ENCODE peak calls at places on chromosomes 6 and 20, in ten cellular contexts. D is NCI-H2171; L is adipocyte; X is progenitor cell of endocrine pancreas; Z is naive thymus-derived CD4-positive, alpha-beta T cell; R is right cardiac atrium; E is GOT3; C is T-helper 1 cell; B is neural crest cell; M is effector CD8-positive, alpha-beta T cell. K is an unnamed sample.

GRCh38 chr20:62906209-62906608 is 20.1 kb downstream of the DIDO1 start:
- DNase-seq in C (no peak), E (no peak), L (no peak), D (no peak), Z (no peak), M (no peak), X (no peak), B (no peak), R (peak; percentile 63), K (no peak)

GRCh38 chr6:11368760-11369159 is 136.3 kb upstream of the NEDD9 start:
- DNase-seq in D (no peak), M (no peak), Z (no peak), E (no peak), C (no peak), X (no peak), L (no peak), B (no peak), R (no peak), K (no peak)

GRCh38 chr20:63094767-63095499 is 88.2 kb upstream of the BHLHE23 start:
- DNase-seq in D (no peak), L (no peak), B (no peak), Z (no peak), X (no peak), E (no peak), R (no peak), C (no peak), M (no peak), K (no peak)

GRCh38 chr20:2800590-2801458 is at the start of gene CPXM1:
- DNase-seq in D (no peak), C (no peak), E (no peak), Z (no peak), L (peak; percentile 6), X (peak; percentile 61), B (peak; percentile 71), R (no peak), M (no peak), K (no peak)

GRCh38 chr20:46130534-46130933 is 12.4 kb downstream of the CD40 start:
- DNase-seq in E (no peak), B (no peak), Z (no peak), L (no peak), D (peak; percentile 94), M (no peak), C (no peak), R (no peak), X (no peak), K (no peak)

GRCh38 chr20:50886184-50886790 is 45.0 kb downstream of the ADNP start:
- DNase-seq in E (no peak), X (no peak), M (no peak), B (no peak), D (no peak), Z (no peak), L (no peak), R (no peak), C (no peak), K (no peak)

GRCh38 chr6:145310116-145310515 is 425.2 kb downstream of the EPM2A start:
- DNase-seq in L (peak; percentile 64), D (no peak), M (no peak), R (no peak), B (no peak), X (no peak), C (no peak), Z (no peak), E (no peak), K (no peak)

GRCh38 chr20:47031028-47031427 is 136.4 kb downstream of the EYA2 start:
- DNase-seq in L (no peak), B (no peak), R (peak; percentile 56), D (no peak), E (no peak), M (no peak), Z (no peak), X (no peak), C (no peak), K (no peak)

GRCh38 chr20:59063358-59064213 is 21.0 kb upstream of the PRELID3B start:
- DNase-seq in E (no peak), L (peak; percentile 66), B (no peak), X (no peak), C (no peak), Z (no peak), R (peak; percentile 72), D (no peak), M (no peak), K (no peak)

GRCh38 chr20:18288748-18289705 is 700 bp downstream of the ZNF133 start:
- DNase-seq in X (no peak), D (no peak), R (peak; percentile 38), B (no peak), Z (no peak), M (no peak), L (no peak), C (no peak), E (no peak), K (peak; percentile 30)

GRCh38 chr6:33123732-33124524 is 48.1 kb downstream of the HLA-DPB1 start:
- DNase-seq in C (no peak), M (no peak), D (peak; percentile 61), B (peak; percentile 28), L (peak; percentile 50), R (no peak), Z (peak; percentile 13), X (no peak), E (no peak), K (no peak)

GRCh38 chr6:75932067-75932466 is 140.4 kb downstream of the IMPG1 start:
- DNase-seq in C (no peak), D (no peak), R (no peak), Z (no peak), B (peak; percentile 58), E (no peak), M (no peak), X (peak; percentile 34), L (no peak), K (no peak)

GRCh38 chr6:116761779-116762178 is 3.7 kb downstream of the FAM162B start:
- DNase-seq in B (no peak), Z (no peak), E (no peak), D (no peak), L (no peak), R (no peak), X (no peak), C (no peak), M (no peak), K (no peak)

GRCh38 chr6:34957184-34957904 is 68.3 kb downstream of the ANKS1A start:
- DNase-seq in C (no peak), D (no peak), X (no peak), Z (no peak), M (no peak), L (no peak), E (no peak), R (no peak), B (no peak), K (no peak)

GRCh38 chr6:34389034-34389433 is 3.4 kb downstream of the NUDT3 start:
- DNase-seq in M (no peak), E (no peak), Z (no peak), C (no peak), R (no peak), D (no peak), B (no peak), L (no peak), X (no peak), K (no peak)

GRCh38 chr6:117555882-117556498 is 46.3 kb downstream of the GOPC start:
- DNase-seq in E (no peak), C (peak; percentile 51), L (peak; percentile 73), R (no peak), M (peak; percentile 56), X (peak; percentile 21), Z (peak; percentile 50), D (no peak), B (peak; percentile 62), K (peak; percentile 43)

GRCh38 chr20:12371955-12372354 is 454.3 kb downstream of the BTBD3 start:
- DNase-seq in Z (no peak), B (no peak), X (no peak), R (no peak), L (no peak), D (no peak), E (no peak), C (no peak), M (no peak), K (no peak)

GRCh38 chr6:116406678-116407345 is 36.1 kb downstream of the DSE start:
- DNase-seq in R (no peak), Z (no peak), C (no peak), M (no peak), E (no peak), B (no peak), L (peak; percentile 75), D (no peak), X (no peak), K (no peak)

GRCh38 chr6:168272379-168273011 is 47.1 kb downstream of the DACT2 start:
- DNase-seq in C (no peak), L (no peak), E (no peak), Z (no peak), D (no peak), B (no peak), X (no peak), R (no peak), M (no peak), K (no peak)

K was measured in lung.